ENCODE peak calls at places on chromosomes 12 and 14, in nine cellular contexts. One of them, this sample, is unnamed.

GRCh38 chr12:53145383-53145782 is 35.1 kb upstream of the ZNF740 start:
- DNase-seq in stimulated activated CD8-positive, alpha-beta memory T cell treated with anti-CD3 and anti-CD28 coated beads, Interleukin-4, amount 100 ng/mL, for 1 hour: no peak
- DNase-seq in NCI-H2081: no peak
- DNase-seq in non-pigmented ciliary epithelial cell: no peak
- DNase-seq in glomerular endothelial cell: no peak
- DNase-seq in mucosa of descending colon: no peak
- DNase-seq in MG63: peak
- DNase-seq in activated naive CD8-positive, alpha-beta T cell treated with anti-CD3 and anti-CD28 coated beads, Interleukin-2, amount 50 U/mL, for 24 hours: no peak
- DNase-seq in GM06990: no peak
- DNase-seq in this sample: peak

GRCh38 chr12:89390802-89391673 is 38.7 kb upstream of the DUSP6 start:
- DNase-seq in stimulated activated CD8-positive, alpha-beta memory T cell treated with anti-CD3 and anti-CD28 coated beads, Interleukin-4, amount 100 ng/mL, for 1 hour: no peak
- DNase-seq in NCI-H2081: no peak
- DNase-seq in non-pigmented ciliary epithelial cell: peak
- DNase-seq in glomerular endothelial cell: no peak
- DNase-seq in mucosa of descending colon: no peak
- DNase-seq in MG63: peak
- DNase-seq in activated naive CD8-positive, alpha-beta T cell treated with anti-CD3 and anti-CD28 coated beads, Interleukin-2, amount 50 U/mL, for 24 hours: no peak
- DNase-seq in GM06990: no peak
- DNase-seq in this sample: peak

GRCh38 chr14:22978873-22979671 is 3.3 kb downstream of the AJUBA start:
- DNase-seq in stimulated activated CD8-positive, alpha-beta memory T cell treated with anti-CD3 and anti-CD28 coated beads, Interleukin-4, amount 100 ng/mL, for 1 hour: no peak
- DNase-seq in NCI-H2081: no peak
- DNase-seq in non-pigmented ciliary epithelial cell: no peak
- DNase-seq in glomerular endothelial cell: no peak
- DNase-seq in mucosa of descending colon: no peak
- DNase-seq in MG63: no peak
- DNase-seq in activated naive CD8-positive, alpha-beta T cell treated with anti-CD3 and anti-CD28 coated beads, Interleukin-2, amount 50 U/mL, for 24 hours: no peak
- DNase-seq in GM06990: no peak
- DNase-seq in this sample: no peak

GRCh38 chr14:76868453-76869170 is 42.4 kb downstream of the LRRC74A start:
- DNase-seq in stimulated activated CD8-positive, alpha-beta memory T cell treated with anti-CD3 and anti-CD28 coated beads, Interleukin-4, amount 100 ng/mL, for 1 hour: no peak
- DNase-seq in NCI-H2081: no peak
- DNase-seq in non-pigmented ciliary epithelial cell: no peak
- DNase-seq in glomerular endothelial cell: no peak
- DNase-seq in mucosa of descending colon: no peak
- DNase-seq in MG63: no peak
- DNase-seq in activated naive CD8-positive, alpha-beta T cell treated with anti-CD3 and anti-CD28 coated beads, Interleukin-2, amount 50 U/mL, for 24 hours: no peak
- DNase-seq in GM06990: no peak
- DNase-seq in this sample: no peak

GRCh38 chr14:49988080-49988990 is 95.5 kb downstream of the ARF6 start:
- DNase-seq in stimulated activated CD8-positive, alpha-beta memory T cell treated with anti-CD3 and anti-CD28 coated beads, Interleukin-4, amount 100 ng/mL, for 1 hour: no peak
- DNase-seq in NCI-H2081: no peak
- DNase-seq in non-pigmented ciliary epithelial cell: no peak
- DNase-seq in glomerular endothelial cell: no peak
- DNase-seq in mucosa of descending colon: no peak
- DNase-seq in MG63: no peak
- DNase-seq in activated naive CD8-positive, alpha-beta T cell treated with anti-CD3 and anti-CD28 coated beads, Interleukin-2, amount 50 U/mL, for 24 hours: no peak
- DNase-seq in GM06990: no peak
- DNase-seq in this sample: no peak

GRCh38 chr14:23864856-23865255 is 88.7 kb upstream of the DHRS4 start:
- DNase-seq in stimulated activated CD8-positive, alpha-beta memory T cell treated with anti-CD3 and anti-CD28 coated beads, Interleukin-4, amount 100 ng/mL, for 1 hour: no peak
- DNase-seq in NCI-H2081: no peak
- DNase-seq in non-pigmented ciliary epithelial cell: no peak
- DNase-seq in glomerular endothelial cell: no peak
- DNase-seq in mucosa of descending colon: no peak
- DNase-seq in MG63: no peak
- DNase-seq in activated naive CD8-positive, alpha-beta T cell treated with anti-CD3 and anti-CD28 coated beads, Interleukin-2, amount 50 U/mL, for 24 hours: no peak
- DNase-seq in GM06990: no peak
- DNase-seq in this sample: no peak

GRCh38 chr12:101877816-101878811 is 734 bp downstream of the DRAM1 start:
- DNase-seq in stimulated activated CD8-positive, alpha-beta memory T cell treated with anti-CD3 and anti-CD28 coated beads, Interleukin-4, amount 100 ng/mL, for 1 hour: no peak
- DNase-seq in NCI-H2081: no peak
- DNase-seq in non-pigmented ciliary epithelial cell: no peak
- DNase-seq in glomerular endothelial cell: no peak
- DNase-seq in mucosa of descending colon: no peak
- DNase-seq in MG63: peak
- DNase-seq in activated naive CD8-positive, alpha-beta T cell treated with anti-CD3 and anti-CD28 coated beads, Interleukin-2, amount 50 U/mL, for 24 hours: no peak
- DNase-seq in GM06990: no peak
- DNase-seq in this sample: no peak

GRCh38 chr12:91704446-91704845 is 441.2 kb downstream of the BTG1 start:
- DNase-seq in stimulated activated CD8-positive, alpha-beta memory T cell treated with anti-CD3 and anti-CD28 coated beads, Interleukin-4, amount 100 ng/mL, for 1 hour: no peak
- DNase-seq in NCI-H2081: peak
- DNase-seq in non-pigmented ciliary epithelial cell: no peak
- DNase-seq in glomerular endothelial cell: no peak
- DNase-seq in mucosa of descending colon: no peak
- DNase-seq in MG63: peak
- DNase-seq in activated naive CD8-positive, alpha-beta T cell treated with anti-CD3 and anti-CD28 coated beads, Interleukin-2, amount 50 U/mL, for 24 hours: no peak
- DNase-seq in GM06990: no peak
- DNase-seq in this sample: no peak

GRCh38 chr12:57845478-57846284 is 848 bp downstream of the CTDSP2 start:
- DNase-seq in stimulated activated CD8-positive, alpha-beta memory T cell treated with anti-CD3 and anti-CD28 coated beads, Interleukin-4, amount 100 ng/mL, for 1 hour: peak
- DNase-seq in NCI-H2081: peak
- DNase-seq in non-pigmented ciliary epithelial cell: no peak
- DNase-seq in glomerular endothelial cell: no peak
- DNase-seq in mucosa of descending colon: peak
- DNase-seq in MG63: peak
- DNase-seq in activated naive CD8-positive, alpha-beta T cell treated with anti-CD3 and anti-CD28 coated beads, Interleukin-2, amount 50 U/mL, for 24 hours: peak
- DNase-seq in GM06990: peak
- DNase-seq in this sample: no peak

GRCh38 chr12:123057505-123058265 is 77.2 kb downstream of the ARL6IP4 start:
- DNase-seq in stimulated activated CD8-positive, alpha-beta memory T cell treated with anti-CD3 and anti-CD28 coated beads, Interleukin-4, amount 100 ng/mL, for 1 hour: no peak
- DNase-seq in NCI-H2081: peak
- DNase-seq in non-pigmented ciliary epithelial cell: no peak
- DNase-seq in glomerular endothelial cell: no peak
- DNase-seq in mucosa of descending colon: no peak
- DNase-seq in MG63: no peak
- DNase-seq in activated naive CD8-positive, alpha-beta T cell treated with anti-CD3 and anti-CD28 coated beads, Interleukin-2, amount 50 U/mL, for 24 hours: no peak
- DNase-seq in GM06990: no peak
- DNase-seq in this sample: no peak

GRCh38 chr12:13124661-13125505 is 21.4 kb upstream of the GSG1 start:
- DNase-seq in stimulated activated CD8-positive, alpha-beta memory T cell treated with anti-CD3 and anti-CD28 coated beads, Interleukin-4, amount 100 ng/mL, for 1 hour: no peak
- DNase-seq in NCI-H2081: no peak
- DNase-seq in non-pigmented ciliary epithelial cell: no peak
- DNase-seq in glomerular endothelial cell: peak
- DNase-seq in mucosa of descending colon: no peak
- DNase-seq in MG63: no peak
- DNase-seq in activated naive CD8-positive, alpha-beta T cell treated with anti-CD3 and anti-CD28 coated beads, Interleukin-2, amount 50 U/mL, for 24 hours: no peak
- DNase-seq in GM06990: no peak
- DNase-seq in this sample: peak

GRCh38 chr14:69314327-69314726 is 54.4 kb downstream of the GALNT16 start:
- DNase-seq in stimulated activated CD8-positive, alpha-beta memory T cell treated with anti-CD3 and anti-CD28 coated beads, Interleukin-4, amount 100 ng/mL, for 1 hour: no peak
- DNase-seq in NCI-H2081: no peak
- DNase-seq in non-pigmented ciliary epithelial cell: no peak
- DNase-seq in glomerular endothelial cell: no peak
- DNase-seq in mucosa of descending colon: no peak
- DNase-seq in MG63: no peak
- DNase-seq in activated naive CD8-positive, alpha-beta T cell treated with anti-CD3 and anti-CD28 coated beads, Interleukin-2, amount 50 U/mL, for 24 hours: no peak
- DNase-seq in GM06990: no peak
- DNase-seq in this sample: no peak

GRCh38 chr14:37623552-37623951 is 28.1 kb downstream of the TTC6 start:
- DNase-seq in stimulated activated CD8-positive, alpha-beta memory T cell treated with anti-CD3 and anti-CD28 coated beads, Interleukin-4, amount 100 ng/mL, for 1 hour: no peak
- DNase-seq in NCI-H2081: no peak
- DNase-seq in non-pigmented ciliary epithelial cell: peak
- DNase-seq in glomerular endothelial cell: peak
- DNase-seq in mucosa of descending colon: no peak
- DNase-seq in MG63: peak
- DNase-seq in activated naive CD8-positive, alpha-beta T cell treated with anti-CD3 and anti-CD28 coated beads, Interleukin-2, amount 50 U/mL, for 24 hours: no peak
- DNase-seq in GM06990: no peak
- DNase-seq in this sample: peak